ENCODE peak calls at places on chromosomes 1 and 21, in ten cellular contexts. L is lower lobe of right lung, O is endodermal cell, M is HepG2, E is thoracic aorta, Z is psoas muscle, S is dorsolateral prefrontal cortex, J is epithelial cell of proximal tubule, X is neural progenitor cell, P is bronchial epithelial cell. B is an unnamed sample.

GRCh38 chr1:212413902-212414327 is 771 bp downstream of the PACC1 start:
- DNase-seq in J (no peak), L (no peak), X (peak), O (no peak), M (no peak), P (no peak), E (no peak), Z (no peak), S (no peak), B (no peak)

GRCh38 chr1:63663301-63663700 is 70.1 kb downstream of the PGM1 start:
- DNase-seq in J (peak), L (no peak), X (no peak), M (no peak), Z (no peak), E (no peak), S (no peak), O (no peak), P (peak), B (no peak)

GRCh38 chr21:45636459-45636858 is 7.1 kb upstream of the PCBP3 start:
- DNase-seq in M (no peak), X (no peak), L (no peak), J (no peak), O (no peak), E (no peak), Z (no peak), S (no peak), P (no peak), B (no peak)

GRCh38 chr1:30966690-30967369 is 58.3 kb upstream of the SDC3 start:
- DNase-seq in X (no peak), E (no peak), S (no peak), O (no peak), L (no peak), J (peak), Z (no peak), M (peak), P (peak), B (no peak)

GRCh38 chr1:227541796-227542152 is 21.6 kb upstream of the ZNF678 start:
- DNase-seq in Z (no peak), E (no peak), O (peak), L (no peak), S (no peak), J (no peak), X (no peak), M (no peak), P (no peak), B (no peak)

GRCh38 chr1:50424045-50424939 is 1.0 kb upstream of the DMRTA2 start:
- DNase-seq in L (no peak), E (no peak), X (peak), P (no peak), J (no peak), Z (no peak), S (no peak), M (no peak), O (no peak), B (no peak)

GRCh38 chr1:175514309-175515001 is 228.9 kb downstream of the TNR start:
- DNase-seq in J (peak), S (no peak), X (no peak), E (no peak), L (no peak), M (no peak), Z (no peak), P (no peak), O (no peak), B (no peak)

GRCh38 chr1:75602486-75602885 is 8.4 kb downstream of the SLC44A5 start:
- DNase-seq in X (no peak), O (no peak), P (no peak), J (no peak), E (no peak), M (no peak), Z (no peak), L (no peak), S (no peak), B (no peak)

GRCh38 chr1:14189381-14189780 is 409.1 kb upstream of the KAZN start:
- DNase-seq in Z (no peak), J (no peak), M (no peak), L (no peak), S (no peak), E (no peak), O (no peak), P (peak), X (no peak), B (no peak)

GRCh38 chr1:154427173-154428139 is 22.3 kb downstream of the IL6R start:
- DNase-seq in X (no peak), E (no peak), P (no peak), O (peak), M (peak), J (no peak), L (no peak), S (no peak), Z (peak), B (no peak)

GRCh38 chr1:27087371-27087941 is 67.5 kb downstream of the SLC9A1 start:
- DNase-seq in J (no peak), P (no peak), Z (no peak), O (no peak), S (no peak), L (no peak), E (no peak), M (no peak), X (no peak), B (no peak)

GRCh38 chr1:36565576-36566501 is 83.1 kb upstream of the CSF3R start:
- DNase-seq in S (no peak), O (peak), P (no peak), X (no peak), M (no peak), Z (peak), E (no peak), L (peak), J (no peak), B (peak)

GRCh38 chr1:206833131-206833530 is 32.3 kb upstream of the IL20 start:
- DNase-seq in Z (no peak), J (peak), P (no peak), M (no peak), L (no peak), S (no peak), E (no peak), O (no peak), X (peak), B (no peak)

GRCh38 chr1:35115459-35116383 is 36.5 kb downstream of the ZMYM1 start:
- DNase-seq in E (no peak), Z (no peak), J (no peak), X (no peak), L (no peak), S (no peak), O (no peak), P (no peak), M (no peak), B (no peak)

GRCh38 chr21:25568230-25568629 is 39.1 kb downstream of the MRPL39 start:
- DNase-seq in O (peak), E (no peak), Z (no peak), M (no peak), L (peak), X (peak), P (no peak), S (no peak), J (no peak), B (no peak)

GRCh38 chr1:119531606-119532323 is 24.8 kb downstream of the HSD3B1 start:
- DNase-seq in L (no peak), J (no peak), O (no peak), X (no peak), E (no peak), Z (no peak), M (no peak), P (no peak), S (no peak), B (no peak)

GRCh38 chr1:239315623-239316217 is 70.6 kb upstream of the CHRM3 start:
- DNase-seq in S (no peak), P (no peak), L (no peak), X (no peak), O (no peak), Z (no peak), E (no peak), J (peak), M (no peak), B (no peak)

GRCh38 chr1:101122452-101123166 is 97.0 kb upstream of the DPH5 start:
- DNase-seq in O (no peak), M (no peak), X (no peak), E (no peak), S (no peak), Z (no peak), J (no peak), L (no peak), P (no peak), B (no peak)
- H3K4me3 ChIP-seq in O (no peak), M (no peak), X (no peak), E (no peak), S (no peak), Z (no peak), J (no peak), L (no peak), P (no peak), B (no peak)

DNA sequence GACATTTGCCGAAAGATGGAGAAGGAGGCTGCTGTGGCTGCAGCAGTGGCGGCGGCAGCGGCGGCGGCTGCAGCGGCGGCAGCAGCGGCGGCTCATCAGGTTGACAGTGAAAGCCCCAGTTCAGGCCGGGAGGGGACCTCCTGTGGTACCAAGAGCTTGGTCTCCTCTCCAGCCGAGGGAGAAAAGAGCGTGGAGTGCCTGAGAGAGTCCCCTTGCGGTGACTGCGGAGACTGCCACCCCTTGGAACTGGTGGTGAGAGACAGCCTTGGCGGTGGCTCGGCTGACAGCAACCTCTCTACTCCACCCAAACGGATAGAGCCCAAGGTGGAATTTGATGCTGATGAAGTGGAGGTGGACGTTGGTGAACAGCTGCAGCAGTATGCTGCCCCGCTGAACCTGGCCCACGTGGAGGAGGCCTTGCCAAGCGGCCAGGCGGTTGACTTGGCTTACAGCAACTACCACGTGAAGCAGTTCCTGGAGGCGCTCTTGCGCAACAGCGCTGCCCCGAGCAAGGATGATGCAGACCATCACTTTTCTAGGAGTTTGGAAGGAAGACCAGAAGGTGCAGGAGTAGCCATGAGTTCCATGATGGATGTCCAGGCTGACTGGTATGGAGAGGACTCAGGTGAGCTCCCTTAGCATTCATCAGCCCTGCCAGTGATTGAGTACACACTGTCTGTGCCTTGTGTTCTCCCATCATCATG is 6.3 kb downstream of the ZBTB8B start:
- DNase-seq in J (no peak), M (no peak), X (peak), O (peak), E (no peak), L (no peak), S (no peak), Z (no peak), P (no peak), B (no peak)
- TF ChIP-seq CTCF in J (peak), M (peak), X (no peak), O (peak), E (no peak), L (peak), S (peak), Z (peak), P (no peak), B (no peak)

DNA sequence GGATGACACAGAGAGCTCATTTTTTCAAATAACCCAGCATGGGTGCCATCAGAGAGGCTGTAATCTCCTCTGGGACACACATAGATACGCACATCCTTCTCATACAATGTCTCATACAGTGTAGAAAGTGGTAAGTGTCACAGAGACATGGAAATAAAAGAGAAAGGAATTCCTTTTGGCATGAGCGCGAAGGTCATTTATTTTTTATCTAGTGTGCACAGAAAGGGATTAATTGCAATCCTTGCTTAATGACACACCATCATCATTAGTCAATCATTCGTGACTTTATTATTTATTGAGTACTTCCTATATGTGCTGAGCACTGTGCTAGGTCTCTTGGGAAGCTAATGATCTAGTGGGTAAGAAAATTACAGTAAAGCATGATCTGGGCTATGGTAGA is 5.0 kb downstream of the ZSCAN20 start:
- DNase-seq in L (no peak), P (no peak), J (no peak), O (no peak), S (no peak), Z (no peak), E (no peak), X (no peak), M (no peak), B (no peak)
- H3K4me3 ChIP-seq in L (no peak), P (no peak), J (no peak), O (no peak), S (no peak), Z (no peak), E (no peak), X (no peak), M (no peak), B (no peak)

GRCh38 chr1:83704350-83704749 is 294.6 kb downstream of the TTLL7 start:
- DNase-seq in J (no peak), M (no peak), S (no peak), L (no peak), E (no peak), P (no peak), X (peak), O (no peak), Z (no peak), B (no peak)
- TF ChIP-seq CTCF in J (peak), M (no peak), S (no peak), L (no peak), E (no peak), P (no peak), X (peak), O (peak), Z (no peak), B (no peak)